ENCODE peak calls at places on chromosomes 4 and X, in seven cellular contexts. Z is tibial nerve, I is stomach, X is ovary, P is upper lobe of left lung, D is esophagus muscularis mucosa, K is HepG2. A is an unnamed sample. For H3K4me1, the result is how much of the 10 kb centered on the place peaks cover.

GRCh38 chr4:152815078-152815477 is 35.3 kb downstream of the ARFIP1 start:
- DNase-seq in K (peak), X (no peak), I (no peak), P (no peak), D (no peak), Z (no peak), A (no peak)

GRCh38 chr4:176444741-176445140 is 125.0 kb downstream of the SPCS3 start:
- DNase-seq in Z (no peak), I (no peak), K (no peak), D (no peak), X (no peak), P (no peak), A (no peak)

GRCh38 chr4:48375651-48376291 is 34.4 kb downstream of the SLAIN2 start:
- DNase-seq in X (no peak), I (peak), K (peak), Z (no peak), P (no peak), D (no peak), A (no peak)

GRCh38 chrX:107565916-107566602 is 62.3 kb upstream of the PRPS1 start:
- DNase-seq in X (no peak), P (no peak), I (peak), D (no peak), K (peak), Z (no peak), A (peak)

GRCh38 chr4:173991321-173991720 is 292.1 kb downstream of the FBXO8 start:
- DNase-seq in D (no peak), Z (no peak), P (no peak), X (no peak), I (no peak), K (no peak), A (no peak)

GRCh38 chrX:56765816-56766553 is 36.9 kb downstream of the NBDY start:
- DNase-seq in D (peak), X (no peak), Z (no peak), I (peak), K (no peak), P (no peak), A (no peak)

GRCh38 chr4:25712611-25713010 is 57.0 kb downstream of the SLC34A2 start:
- DNase-seq in I (no peak), Z (no peak), X (no peak), P (no peak), K (no peak), D (no peak), A (peak)

GRCh38 chr4:73821325-73821724 is 15.2 kb upstream of the CXCL6 start:
- DNase-seq in K (no peak), X (no peak), I (no peak), D (no peak), P (no peak), Z (no peak), A (no peak)

GRCh38 chrX:853304-853703 is 222.7 kb downstream of the SHOX start:
- DNase-seq in P (no peak), Z (no peak), X (no peak), K (no peak), D (no peak), I (no peak), A (no peak)

GRCh38 chr4:688695-689497 is at the start of gene SLC49A3:
- DNase-seq in K (no peak), P (peak), Z (no peak), X (peak), I (peak), D (no peak), A (no peak)

GRCh38 chr4:33831667-33832066 is 2412.6 kb downstream of the ARAP2 start:
- DNase-seq in P (no peak), Z (no peak), D (no peak), X (no peak), K (no peak), I (no peak), A (no peak)

GRCh38 chr4:108060686-108061321 is 71.1 kb downstream of the HADH start:
- DNase-seq in X (no peak), K (no peak), I (no peak), D (no peak), P (no peak), Z (no peak), A (no peak)

GRCh38 chr4:40669504-40669903 is 39.8 kb upstream of the RBM47 start:
- DNase-seq in D (no peak), P (no peak), I (no peak), X (no peak), K (no peak), Z (no peak), A (no peak)

GRCh38 chr4:8645753-8646124 is 53.2 kb downstream of the CPZ start:
- DNase-seq in K (no peak), Z (no peak), X (peak), I (peak), P (peak), D (no peak), A (no peak)

GRCh38 chr4:149531861-149532260 is 283.8 kb downstream of the IQCM start:
- DNase-seq in I (no peak), D (no peak), K (no peak), Z (no peak), X (no peak), P (no peak), A (no peak)

GRCh38 chr4:13403326-13403725 is 80.8 kb downstream of the RAB28 start:
- DNase-seq in K (no peak), Z (no peak), I (no peak), D (no peak), P (no peak), X (no peak), A (no peak)

GRCh38 chr4:10088135-10089010 is 28.2 kb downstream of the WDR1 start:
- DNase-seq in X (no peak), I (no peak), K (no peak), Z (no peak), D (no peak), P (no peak), A (no peak)

GRCh38 chr4:165737309-165737972 is 135.6 kb upstream of the TLL1 start:
- DNase-seq in K (no peak), Z (no peak), I (no peak), P (no peak), D (no peak), X (no peak), A (no peak)

GRCh38 chrX:153465691-153466380 is 4.5 kb downstream of the HAUS7 start:
- DNase-seq in D (no peak), P (no peak), K (no peak), I (no peak), Z (no peak), X (no peak), A (no peak)

GRCh38 chr4:71333960-71334951 is 4.6 kb upstream of the SLC4A4 start:
- DNase-seq in P (no peak), I (no peak), X (no peak), D (no peak), Z (no peak), K (no peak), A (no peak)

GRCh38 chrX:53256446-53257041 is 24.8 kb downstream of the IQSEC2 start:
- DNase-seq in X (no peak), I (no peak), Z (no peak), P (no peak), D (no peak), K (no peak), A (peak)

GRCh38 chr4:173448103-173448502 is 49.2 kb upstream of the SCRG1 start:
- DNase-seq in I (no peak), P (no peak), X (peak), K (no peak), Z (no peak), D (no peak), A (peak)

GRCh38 chr4:111960241-111960667 is 185.0 kb upstream of the FAM241A start:
- DNase-seq in D (no peak), Z (no peak), I (no peak), X (no peak), K (no peak), P (no peak), A (no peak)

GRCh38 chrX:140425712-140426395 is 79.0 kb downstream of the SOX3 start:
- DNase-seq in Z (no peak), D (no peak), X (no peak), I (no peak), P (no peak), K (no peak), A (no peak)

GRCh38 chrX:39381446-39381845 is 580.2 kb downstream of the MID1IP1 start:
- DNase-seq in X (peak), K (no peak), P (no peak), I (no peak), D (no peak), Z (no peak), A (no peak)

GRCh38 chr4:80202784-80203553 is 5.7 kb downstream of the PRDM8 start:
- DNase-seq in Z (no peak), K (no peak), X (peak), D (no peak), P (peak), I (no peak), A (no peak)

GRCh38 chr4:65521666-65522065 is 148.6 kb downstream of the EPHA5 start:
- DNase-seq in Z (no peak), X (no peak), I (no peak), P (no peak), D (no peak), K (no peak), A (no peak)

DNA sequence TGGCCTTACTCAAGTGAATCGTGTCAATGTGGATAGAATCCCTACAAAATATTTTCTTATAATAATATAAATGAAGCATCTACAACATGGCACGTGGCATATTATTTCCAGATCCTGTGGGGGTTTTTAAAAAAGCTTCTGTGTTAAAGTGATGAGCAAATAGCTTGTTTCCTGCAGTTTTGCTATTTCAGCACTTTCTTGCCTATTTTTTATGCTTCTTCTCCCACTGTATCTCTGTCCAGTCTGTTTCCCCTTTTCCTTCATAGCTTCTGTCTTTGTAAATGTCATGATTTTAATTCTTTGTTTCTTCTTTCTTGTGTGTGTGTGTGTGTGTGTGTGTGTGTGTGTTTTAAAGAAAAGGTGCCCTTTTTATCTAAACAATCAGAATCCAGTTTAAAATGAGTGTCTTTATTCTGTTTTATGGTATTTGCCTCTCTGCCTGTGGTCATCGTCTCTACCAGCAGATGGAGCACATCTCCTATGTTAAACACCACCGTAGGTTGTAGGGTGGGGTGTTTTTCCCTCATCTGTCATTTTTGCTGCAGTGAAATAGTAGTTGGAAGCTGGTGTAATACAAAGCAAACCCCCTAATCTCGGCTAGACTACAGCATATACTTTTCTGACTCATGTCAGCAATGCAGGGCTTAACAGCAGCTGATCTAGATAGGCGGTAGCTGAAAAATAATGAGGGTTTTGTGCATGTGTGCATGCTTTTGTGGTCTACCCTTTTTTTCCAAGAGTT is 33.1 kb downstream of the FTHL17 start:
- DNase-seq in K (peak), D (no peak), X (peak), I (peak), Z (no peak), P (no peak), A (peak)
- H3K4me1 ChIP-seq in K (under half), D (under half), X (under half), I (under half), Z (under half), P (under half), A (under half)

GRCh38 chr4:155761916-155762315 is 3.1 kb downstream of the GUCY1B1 start:
- DNase-seq in K (no peak), P (no peak), D (no peak), Z (no peak), I (no peak), X (no peak), A (no peak)
- TF ChIP-seq EP300 in K (no peak), P (no peak), D (no peak), Z (no peak), I (no peak), X (no peak), A (no peak)

DNA sequence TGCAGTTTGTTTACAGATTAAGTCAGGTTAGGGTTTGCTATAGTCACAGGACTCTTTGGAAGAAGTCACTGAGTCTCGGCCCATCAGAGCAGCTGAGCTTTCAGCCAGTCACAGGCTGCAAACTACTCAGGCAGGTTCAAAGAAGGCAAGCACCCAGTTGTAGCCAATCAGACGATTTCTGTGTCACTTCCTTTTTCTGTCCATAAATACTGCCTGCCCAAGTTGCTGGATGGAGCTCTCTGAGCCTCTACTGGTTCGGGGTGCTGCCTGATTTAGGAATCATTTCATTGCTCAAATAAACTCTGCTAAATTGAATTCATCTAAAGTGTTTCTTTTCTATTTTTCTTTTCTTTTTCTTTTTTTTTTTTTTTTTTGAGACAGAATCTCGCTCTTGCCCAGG is 7.3 kb upstream of the SH3BP2 start:
- DNase-seq in P (no peak), I (peak), Z (peak), D (no peak), K (no peak), X (no peak), A (no peak)
- H3K4me1 ChIP-seq in P (under half), I (under half), Z (under half), D (under half), K (half or more), X (under half), A (under half)

GRCh38 chr4:89755210-89755609 is 81.8 kb downstream of the SNCA start:
- DNase-seq in P (no peak), I (no peak), X (no peak), Z (no peak), K (no peak), D (no peak), A (no peak)

GRCh38 chr4:89752932-89753598 is 83.9 kb downstream of the SNCA start:
- DNase-seq in K (no peak), X (no peak), P (no peak), D (no peak), I (no peak), Z (no peak), A (peak)

GRCh38 chr4:89754531-89754930 is 82.4 kb downstream of the SNCA start:
- DNase-seq in Z (no peak), P (no peak), K (no peak), D (no peak), X (no peak), I (no peak), A (no peak)

GRCh38 chr4:89753601-89754066 is 83.3 kb downstream of the SNCA start:
- DNase-seq in K (peak), D (no peak), X (no peak), Z (no peak), P (no peak), I (no peak), A (peak)

GRCh38 chr4:89757154-89757723 is 79.7 kb downstream of the SNCA start:
- DNase-seq in D (no peak), Z (no peak), I (no peak), X (no peak), K (no peak), P (no peak), A (peak)
- TF ChIP-seq EP300 in D (no peak), Z (no peak), I (no peak), X (no peak), K (no peak), P (no peak), A (no peak)